ENCODE peak calls at places on chromosomes 11 and 22, in four cellular contexts. O, R, F and K are unnamed samples.

GRCh38 chr11:2517016-2517385 is 72.2 kb downstream of the KCNQ1 start:
- DNase-seq in F (no peak), R (peak), O (no peak), K (no peak)

GRCh38 chr22:35630387-35630793 is 13.3 kb upstream of the MB start:
- DNase-seq in O (no peak), R (no peak), F (no peak), K (peak)

GRCh38 chr22:43205748-43206514 is 19.0 kb upstream of the TTLL12 start:
- DNase-seq in O (no peak), F (no peak), R (no peak), K (no peak)

GRCh38 chr11:130555251-130555841 is 106.9 kb downstream of the ADAMTS15 start:
- DNase-seq in R (no peak), O (no peak), F (no peak), K (no peak)

GRCh38 chr22:32409977-32410376 is 2.1 kb downstream of the RTCB start:
- DNase-seq in F (no peak), O (no peak), R (no peak), K (no peak)

GRCh38 chr22:22752556-22753477 is 108.4 kb downstream of the GGTLC2 start:
- DNase-seq in R (no peak), F (no peak), O (no peak), K (no peak)

GRCh38 chr11:12242071-12242672 is 131.8 kb downstream of the MICAL2 start:
- DNase-seq in O (no peak), F (no peak), R (no peak), K (no peak)

GRCh38 chr11:18012314-18012905 is 437 bp downstream of the SERGEF start:
- DNase-seq in F (peak), O (no peak), R (peak), K (peak)

GRCh38 chr11:1829039-1829820 is 5.6 kb upstream of the SYT8 start:
- DNase-seq in F (no peak), O (no peak), R (no peak), K (no peak)

GRCh38 chr22:42964994-42965699 is 49.8 kb downstream of the PACSIN2 start:
- DNase-seq in O (no peak), R (no peak), F (peak), K (no peak)

GRCh38 chr22:37185646-37186227 is 2.3 kb downstream of the C1QTNF6 start:
- DNase-seq in O (no peak), R (no peak), F (no peak), K (no peak)

GRCh38 chr22:37457093-37457893 is 28.9 kb downstream of the MFNG start:
- DNase-seq in F (peak), R (peak), O (peak), K (peak)

GRCh38 chr11:57764527-57764926 is 2.9 kb downstream of the CTNND1 start:
- DNase-seq in O (no peak), F (no peak), R (no peak), K (no peak)

GRCh38 chr22:34111210-34111824 is 191.0 kb upstream of the LARGE1 start:
- DNase-seq in F (peak), O (no peak), R (peak), K (peak)

GRCh38 chr22:39943366-39943765 is 16.8 kb upstream of the TMA7B start:
- DNase-seq in O (no peak), F (no peak), R (no peak), K (no peak)

GRCh38 chr11:67267188-67268035 is 1.1 kb downstream of the GRK2 start:
- DNase-seq in F (peak), O (no peak), R (peak), K (no peak)

GRCh38 chr11:66076561-66076960 is 6.5 kb downstream of the PACS1 start:
- DNase-seq in O (no peak), R (no peak), F (no peak), K (no peak)

GRCh38 chr11:8442301-8442700 is 151.7 kb downstream of the STK33 start:
- DNase-seq in F (peak), R (peak), O (no peak), K (no peak)

GRCh38 chr22:35777335-35777975 is 59.8 kb downstream of the APOL5 start:
- DNase-seq in F (no peak), R (no peak), O (no peak), K (no peak)

GRCh38 chr11:106391771-106392412 is 314.4 kb downstream of the AASDHPPT start:
- DNase-seq in R (no peak), F (no peak), O (no peak), K (no peak)

GRCh38 chr22:26553056-26553752 is 36.7 kb downstream of the TPST2 start:
- DNase-seq in O (no peak), F (no peak), R (peak), K (peak)

GRCh38 chr11:6705905-6706535 is 22.9 kb upstream of the MRPL17 start:
- DNase-seq in R (peak), O (no peak), F (peak), K (peak)
- TF ChIP-seq PBX3 in R (no peak), O (no peak), F (no peak), K (no peak)

GRCh38 chr11:122646549-122647340 is 8.8 kb upstream of the UBASH3B start:
- DNase-seq in F (no peak), O (no peak), R (no peak), K (no peak)

GRCh38 chr11:122647728-122648127 is 7.8 kb upstream of the UBASH3B start:
- DNase-seq in F (no peak), R (no peak), O (no peak), K (no peak)

GRCh38 chr11:122645847-122646246 is 9.7 kb upstream of the UBASH3B start:
- DNase-seq in F (no peak), R (no peak), O (no peak), K (no peak)

GRCh38 chr11:122650619-122651018 is 4.9 kb upstream of the UBASH3B start:
- DNase-seq in R (no peak), F (no peak), O (no peak), K (no peak)

GRCh38 chr11:122649133-122649532 is 6.4 kb upstream of the UBASH3B start:
- DNase-seq in R (no peak), O (no peak), F (no peak), K (no peak)
- TF ChIP-seq PBX3 in R (no peak), O (no peak), F (no peak), K (no peak)

DNA sequence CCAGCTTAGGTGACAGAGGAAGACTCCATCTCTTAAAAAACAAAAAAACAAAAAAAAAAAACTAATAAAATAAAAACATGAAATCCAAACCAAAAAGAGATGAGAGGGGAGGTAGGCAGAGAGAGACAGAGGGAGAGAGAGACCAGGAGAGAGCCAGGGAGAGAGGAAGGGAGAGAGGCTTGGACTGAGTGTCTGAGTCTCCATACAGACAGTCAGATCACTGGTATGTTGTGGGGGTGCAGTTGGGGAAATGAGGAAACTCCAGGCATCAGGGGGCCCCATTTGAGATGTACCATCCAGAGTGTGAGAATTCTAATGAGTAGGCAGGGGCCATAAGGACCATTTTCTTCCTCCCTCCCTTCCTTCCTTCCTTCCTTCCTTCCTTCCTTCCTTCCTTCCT is 53.1 kb upstream of the SEPTIN5 start:
- DNase-seq in R (no peak), O (no peak), F (no peak), K (no peak)
- TF ChIP-seq PBX3 in R (no peak), O (no peak), F (no peak), K (no peak)

GRCh38 chr11:83425137-83425466 is 138.9 kb upstream of the CCDC90B start:
- DNase-seq in O (no peak), R (no peak), F (no peak), K (no peak)
- TF ChIP-seq PBX3 in O (no peak), R (no peak), F (no peak), K (no peak)

DNA sequence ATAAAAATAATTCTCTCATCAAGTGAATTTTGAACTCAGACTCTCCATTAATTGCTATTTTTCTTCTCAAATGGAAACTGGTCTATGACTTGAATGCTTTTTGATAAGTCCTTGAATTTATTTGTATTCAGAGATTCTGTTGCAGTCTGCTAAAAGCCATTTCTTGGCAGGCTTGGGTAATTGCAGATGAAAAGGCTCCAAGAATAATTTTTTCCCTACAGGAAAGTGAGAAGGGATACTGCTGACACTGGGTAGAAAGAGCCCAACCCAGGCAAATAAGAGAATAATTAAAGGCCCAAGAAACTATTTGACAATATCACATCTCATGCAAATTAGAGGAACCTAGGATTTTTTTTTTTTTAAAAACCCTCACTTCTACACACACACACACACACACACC is 246.5 kb upstream of the DDI1 start:
- DNase-seq in F (no peak), R (no peak), O (no peak), K (no peak)
- TF ChIP-seq PBX3 in F (no peak), R (no peak), O (no peak), K (no peak)

DNA sequence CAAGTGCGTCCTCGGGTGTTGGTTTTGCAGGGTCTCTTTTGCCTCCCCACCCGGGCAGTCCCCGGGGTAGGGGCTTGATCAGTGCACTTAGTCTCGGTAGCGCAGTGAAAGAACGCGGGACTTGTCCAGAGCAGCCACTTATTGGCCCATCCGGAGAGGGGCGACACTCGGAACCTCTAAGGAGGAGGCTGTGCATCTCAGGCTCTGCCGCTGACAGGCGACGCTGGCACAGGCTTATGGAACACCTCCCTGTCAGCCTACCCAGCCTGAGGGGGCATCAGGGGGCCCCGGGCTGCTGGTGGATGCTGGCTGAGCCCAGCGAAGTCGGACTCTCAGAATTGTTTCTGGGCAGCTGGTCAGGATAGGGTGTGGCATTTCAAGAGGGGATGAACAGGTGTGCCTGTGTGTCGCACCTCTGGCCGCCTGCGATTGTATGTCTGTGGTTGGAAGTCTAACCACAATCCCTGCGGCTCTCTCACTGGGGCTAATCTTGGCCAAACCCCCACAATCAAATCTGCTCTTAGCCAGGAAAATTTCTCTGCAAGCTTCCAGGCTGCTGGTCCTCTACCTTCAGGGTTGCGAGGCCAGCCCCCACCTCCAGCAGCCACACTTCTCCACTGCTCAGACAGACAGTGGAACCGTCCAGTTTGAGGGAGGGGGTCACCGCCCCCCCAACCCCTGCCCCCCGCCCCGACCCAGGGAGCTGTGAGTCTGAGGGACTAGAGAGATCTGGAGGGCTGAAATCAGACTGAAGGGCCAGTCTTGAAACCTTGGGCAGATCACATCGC is 814 bp downstream of the ATG16L2 start:
- DNase-seq in O (no peak), F (peak), R (no peak), K (peak)
- TF ChIP-seq PBX3 in O (no peak), F (no peak), R (no peak), K (no peak)

DNA sequence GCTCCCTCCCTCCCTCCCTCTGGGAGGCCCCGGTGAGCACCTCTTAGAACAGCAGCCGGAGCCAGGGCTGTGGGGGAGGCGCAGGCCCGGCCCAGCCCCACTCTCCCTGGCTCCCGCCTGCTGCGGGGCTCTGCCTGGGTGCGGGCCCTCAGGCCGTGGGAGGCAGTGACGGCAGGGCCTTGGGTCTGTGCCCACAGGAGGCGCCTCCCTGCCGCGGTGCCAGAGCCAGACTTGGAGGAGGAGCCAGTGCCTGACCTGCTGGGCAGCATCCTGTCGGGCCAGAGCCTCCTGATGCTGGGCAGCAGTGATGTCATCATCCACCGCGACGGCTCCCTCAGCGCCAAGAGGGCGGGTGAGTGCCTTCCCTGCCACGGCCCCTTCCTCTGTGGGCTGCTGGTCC is 9.5 kb downstream of the IRF7 start:
- DNase-seq in O (no peak), F (no peak), R (peak), K (no peak)
- TF ChIP-seq PBX3 in O (no peak), F (no peak), R (no peak), K (no peak)

GRCh38 chr11:31102875-31103274 is 266.7 kb downstream of the DCDC1 start:
- DNase-seq in O (no peak), F (no peak), R (no peak), K (no peak)

GRCh38 chr11:31110825-31111224 is 258.7 kb downstream of the DCDC1 start:
- DNase-seq in F (no peak), O (no peak), R (no peak), K (no peak)

GRCh38 chr11:31109446-31109845 is 260.1 kb downstream of the DCDC1 start:
- DNase-seq in F (no peak), O (no peak), R (no peak), K (no peak)

GRCh38 chr11:31106326-31106725 is 263.2 kb downstream of the DCDC1 start:
- DNase-seq in O (no peak), R (no peak), F (no peak), K (no peak)

GRCh38 chr11:31106963-31107576 is 262.5 kb downstream of the DCDC1 start:
- DNase-seq in O (no peak), F (peak), R (peak), K (peak)
- TF ChIP-seq PBX3 in O (no peak), F (no peak), R (no peak), K (no peak)

GRCh38 chr11:44950625-44951472 is at the start of gene TP53I11:
- DNase-seq in O (no peak), R (peak), F (no peak), K (peak)
- TF ChIP-seq PBX3 in O (no peak), R (no peak), F (no peak), K (no peak)